ENCODE peak calls at places on chromosomes 12 and 14, in seven cellular contexts. I is tibial artery; L is heart left ventricle; J is neural progenitor cell; X is small intestine; B is CD8-positive, alpha-beta T cell; D is foreskin fibroblast. U is an unnamed sample.

GRCh38 chr12:51838762-51839161 is 9.8 kb downstream of the FIGNL2 start:
- DNase-seq in L (no peak), D (no peak), J (no peak), B (no peak), X (no peak), I (no peak), U (no peak)

GRCh38 chr14:32933623-32933942 is 5.1 kb upstream of the NPAS3 start:
- DNase-seq in J (peak), B (no peak), D (peak), L (no peak), I (no peak), X (no peak), U (no peak)

GRCh38 chr12:4562034-4562657 is at the start of gene DYRK4:
- DNase-seq in D (peak), J (peak), L (peak), X (peak), B (no peak), I (peak), U (peak)

GRCh38 chr14:85731198-85731597 is 201.3 kb downstream of the FLRT2 start:
- DNase-seq in B (no peak), I (no peak), J (no peak), L (peak), X (no peak), D (peak), U (no peak)

GRCh38 chr14:72781476-72782181 is 112.3 kb downstream of the DPF3 start:
- DNase-seq in I (no peak), X (no peak), L (no peak), D (peak), J (no peak), B (no peak), U (no peak)

GRCh38 chr12:2895511-2895910 is 4.8 kb downstream of the TULP3 start:
- DNase-seq in X (no peak), L (no peak), B (no peak), D (peak), J (no peak), I (no peak), U (no peak)

GRCh38 chr12:102501773-102502172 is 21.4 kb upstream of the IGF1 start:
- DNase-seq in L (no peak), X (no peak), J (no peak), B (no peak), I (no peak), D (no peak), U (no peak)

GRCh38 chr12:4899361-4899760 is 10.3 kb upstream of the KCNA1 start:
- DNase-seq in D (no peak), I (no peak), X (no peak), J (peak), B (no peak), L (no peak), U (no peak)

GRCh38 chr12:79053394-79053793 is 188.8 kb downstream of the SYT1 start:
- DNase-seq in I (no peak), X (no peak), B (no peak), L (no peak), J (no peak), D (no peak), U (no peak)

GRCh38 chr14:52220924-52221802 is 46.3 kb upstream of the PTGDR start:
- DNase-seq in L (no peak), X (peak), I (no peak), J (no peak), D (no peak), B (no peak), U (no peak)

GRCh38 chr12:89678225-89678624 is 30.4 kb downstream of the ATP2B1 start:
- DNase-seq in D (no peak), B (no peak), X (no peak), L (no peak), J (no peak), I (no peak), U (no peak)

GRCh38 chr14:77508249-77508648 is 9.6 kb upstream of the ISM2 start:
- DNase-seq in X (no peak), L (no peak), B (no peak), D (peak), I (no peak), J (no peak), U (no peak)

GRCh38 chr12:53538209-53538689 is 31.0 kb upstream of the NPFF start:
- DNase-seq in X (peak), I (peak), B (no peak), J (no peak), L (no peak), D (peak), U (peak)

GRCh38 chr12:94240171-94240570 is 91.8 kb downstream of the PLXNC1 start:
- DNase-seq in B (no peak), J (no peak), X (no peak), D (no peak), L (no peak), I (no peak), U (no peak)

GRCh38 chr12:78392918-78393317 is 471.7 kb upstream of the SYT1 start:
- DNase-seq in X (no peak), D (peak), J (no peak), L (no peak), I (no peak), B (no peak), U (no peak)

GRCh38 chr12:43370299-43370698 is 181.7 kb downstream of the ADAMTS20 start:
- DNase-seq in L (no peak), I (no peak), J (no peak), D (peak), X (no peak), B (no peak), U (no peak)

GRCh38 chr12:49864817-49865090 is 21.8 kb upstream of the BCDIN3D start:
- DNase-seq in B (no peak), J (no peak), X (no peak), I (no peak), D (no peak), L (no peak), U (no peak)

GRCh38 chr12:92068441-92068840 is 77.2 kb downstream of the BTG1 start:
- DNase-seq in J (no peak), X (peak), B (no peak), L (no peak), I (no peak), D (peak), U (no peak)

GRCh38 chr14:49972840-49973239 is 80.0 kb downstream of the ARF6 start:
- DNase-seq in X (peak), B (peak), J (no peak), D (peak), L (peak), I (peak), U (no peak)

GRCh38 chr12:130202201-130202600 is 39.9 kb downstream of the FZD10 start:
- DNase-seq in B (no peak), D (no peak), J (no peak), L (no peak), I (no peak), X (no peak), U (no peak)

GRCh38 chr12:104054681-104055346 is 4.8 kb upstream of the GLT8D2 start:
- DNase-seq in I (no peak), L (no peak), D (no peak), J (peak), B (no peak), X (no peak), U (no peak)

GRCh38 chr12:5026342-5026938 is 17.2 kb upstream of the KCNA5 start:
- DNase-seq in D (no peak), I (no peak), J (no peak), L (no peak), X (no peak), B (no peak), U (no peak)

GRCh38 chr12:25089738-25090137 is 105.2 kb downstream of the DNAI7 start:
- DNase-seq in I (no peak), B (no peak), D (no peak), L (no peak), J (no peak), X (no peak), U (no peak)

GRCh38 chr12:113359133-113359938 is 949 bp downstream of the PLBD2 start:
- DNase-seq in I (peak), X (no peak), D (peak), B (peak), L (peak), J (no peak), U (no peak)

GRCh38 chr12:31961137-31961536 is 1.9 kb downstream of the RESF1 start:
- DNase-seq in B (no peak), L (no peak), D (no peak), X (no peak), J (no peak), I (no peak), U (no peak)

GRCh38 chr12:3222935-3223334 is 145.8 kb downstream of the TSPAN9 start:
- DNase-seq in J (no peak), B (no peak), D (no peak), X (no peak), L (no peak), I (no peak), U (no peak)

GRCh38 chr14:58107947-58108552 is 44.0 kb downstream of the ARMH4 start:
- DNase-seq in L (no peak), D (peak), J (peak), B (peak), I (no peak), X (peak), U (no peak)

GRCh38 chr12:40058721-40059190 is 47.1 kb downstream of the SLC2A13 start:
- DNase-seq in D (peak), I (no peak), J (no peak), L (peak), X (no peak), B (no peak), U (no peak)

GRCh38 chr14:22850944-22851790 is 14.8 kb downstream of the MMP14 start:
- DNase-seq in I (peak), X (no peak), D (peak), J (no peak), B (no peak), L (peak), U (peak)

GRCh38 chr12:109558374-109559199 is 14.7 kb downstream of the MMAB start:
- DNase-seq in X (peak), D (no peak), B (no peak), I (no peak), J (no peak), L (no peak), U (no peak)

GRCh38 chr14:91405241-91405721 is 12.3 kb downstream of the CCDC88C start:
- DNase-seq in J (no peak), D (no peak), X (no peak), L (no peak), I (no peak), B (peak), U (no peak)

GRCh38 chr14:103074699-103075341 is 9.2 kb upstream of the LBHD2 start:
- DNase-seq in L (peak), I (peak), X (no peak), D (peak), J (no peak), B (no peak), U (no peak)

GRCh38 chr12:58711968-58712367 is 208.3 kb downstream of the LRIG3 start:
- DNase-seq in D (peak), L (no peak), I (no peak), J (no peak), X (no peak), B (no peak), U (no peak)

GRCh38 chr12:100404769-100405407 is 48.0 kb downstream of the SLC17A8 start:
- DNase-seq in X (no peak), B (no peak), D (peak), L (no peak), J (peak), I (no peak), U (no peak)

GRCh38 chr14:97312910-97313309 is 515.7 kb downstream of the VRK1 start:
- DNase-seq in D (no peak), X (no peak), L (no peak), B (no peak), J (no peak), I (no peak), U (no peak)

GRCh38 chr12:116400671-116401357 is 123.3 kb upstream of the MED13L start:
- DNase-seq in D (no peak), X (no peak), I (no peak), J (no peak), B (no peak), L (no peak), U (no peak)
- H3K4me3 ChIP-seq in D (no peak), X (no peak), I (no peak), J (no peak), B (no peak), L (no peak), U (no peak)

GRCh38 chr14:81245771-81246170 is 25.0 kb upstream of the GTF2A1 start:
- DNase-seq in B (no peak), X (no peak), J (no peak), D (peak), I (no peak), L (no peak), U (no peak)

GRCh38 chr14:81246561-81247270 is 26.0 kb upstream of the GTF2A1 start:
- DNase-seq in J (no peak), B (no peak), D (peak), I (no peak), X (no peak), L (no peak), U (no peak)

GRCh38 chr14:81243499-81243898 is 22.7 kb upstream of the GTF2A1 start:
- DNase-seq in J (no peak), L (no peak), D (no peak), B (no peak), I (no peak), X (no peak), U (no peak)

GRCh38 chr14:81252278-81252677 is 31.5 kb upstream of the GTF2A1 start:
- DNase-seq in X (no peak), L (no peak), I (no peak), D (no peak), B (no peak), J (no peak), U (no peak)

DNA sequence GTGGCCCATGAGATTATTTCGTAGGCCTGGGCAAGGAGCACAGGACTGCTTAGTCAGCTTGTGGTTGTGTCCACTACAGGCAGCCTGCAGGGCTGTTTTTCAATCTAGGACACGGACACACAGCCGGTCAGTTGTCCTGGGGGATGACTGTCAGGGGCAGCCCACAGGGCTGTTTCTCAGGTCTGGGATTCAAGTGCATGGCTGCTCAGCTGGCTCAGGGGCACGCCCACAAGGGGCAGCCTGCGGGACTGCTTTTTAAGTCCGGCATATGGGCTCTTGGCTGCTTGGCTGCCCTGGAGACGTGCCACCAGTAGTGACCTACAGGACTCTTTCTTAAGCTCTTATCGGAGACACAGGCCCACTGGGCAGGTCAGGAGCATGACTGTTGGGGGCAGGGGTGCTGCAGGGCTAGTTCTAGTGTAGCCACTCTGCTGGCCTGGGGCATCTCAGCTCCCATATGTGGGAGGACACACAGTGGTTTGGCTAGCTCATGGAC is 26.6 kb upstream of the GTF2A1 start:
- DNase-seq in D (peak), B (no peak), X (no peak), J (no peak), I (no peak), L (no peak), U (no peak)
- H3K4me3 ChIP-seq in D (no peak), B (no peak), X (no peak), J (no peak), I (no peak), L (no peak), U (no peak)

GRCh38 chr12:754238-754816 is 1.9 kb downstream of the WNK1 start:
- DNase-seq in L (peak), D (peak), I (no peak), J (peak), B (no peak), X (peak), U (peak)

GRCh38 chr12:754871-755562 is 2.6 kb downstream of the WNK1 start:
- DNase-seq in X (peak), J (peak), L (no peak), B (no peak), I (no peak), D (peak), U (no peak)

GRCh38 chr12:761276-761675 is 8.9 kb downstream of the WNK1 start:
- DNase-seq in I (no peak), D (no peak), B (no peak), X (no peak), L (no peak), J (no peak), U (no peak)

GRCh38 chr12:759628-760027 is 7.2 kb downstream of the WNK1 start:
- DNase-seq in D (no peak), J (no peak), B (no peak), I (no peak), X (no peak), L (no peak), U (no peak)
- H3K4me3 ChIP-seq in D (no peak), J (no peak), B (no peak), I (no peak), X (no peak), L (no peak), U (no peak)

DNA sequence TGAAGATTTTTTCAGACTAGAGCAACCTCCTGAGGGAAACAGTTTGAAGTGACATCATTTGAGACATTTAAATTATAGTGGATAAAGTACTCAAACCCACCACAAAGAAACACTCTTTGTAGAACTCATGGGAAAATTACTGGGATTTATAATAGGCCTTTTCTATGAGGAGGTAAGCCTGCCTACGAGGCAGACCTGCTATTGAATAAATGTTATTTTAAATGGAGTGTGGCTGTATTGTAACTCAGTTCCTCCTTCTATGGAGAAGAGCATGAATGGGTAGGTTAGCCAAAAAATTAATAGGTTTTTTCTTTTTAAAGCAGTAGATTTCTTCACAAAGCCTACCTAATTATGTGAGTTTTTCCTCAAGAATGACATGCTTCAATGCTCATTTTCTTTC is 63.7 kb upstream of the PLEKHA5 start:
- DNase-seq in J (no peak), B (no peak), X (no peak), L (no peak), D (no peak), I (no peak), U (no peak)
- H3K4me3 ChIP-seq in J (no peak), B (no peak), X (no peak), L (no peak), D (no peak), I (no peak), U (no peak)

DNA sequence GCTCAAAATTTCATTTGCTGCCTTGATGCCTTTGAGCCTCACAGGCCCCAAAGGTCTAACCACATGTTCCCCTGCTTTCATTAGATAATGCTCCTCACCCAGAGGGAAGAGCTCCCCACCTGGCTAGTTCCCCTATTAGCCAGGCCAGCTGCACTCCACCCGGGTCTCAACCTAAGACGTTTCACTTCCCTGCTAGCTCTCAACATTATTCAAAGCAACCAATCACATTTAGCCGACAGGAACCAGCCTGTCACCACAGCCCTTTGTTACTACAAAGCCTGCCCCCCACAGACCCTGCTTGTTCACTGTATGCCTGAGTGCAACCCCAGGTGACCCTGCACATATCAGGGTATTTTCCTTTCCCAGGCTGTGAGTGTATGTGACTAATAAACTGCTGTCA is 78.6 kb downstream of the SLC15A5 start:
- DNase-seq in L (no peak), X (no peak), D (no peak), I (no peak), B (no peak), J (peak), U (no peak)
- H3K4me3 ChIP-seq in L (no peak), X (no peak), D (no peak), I (no peak), B (no peak), J (no peak), U (no peak)

GRCh38 chr12:115228434-115228833 is 544.5 kb upstream of the TBX3 start:
- DNase-seq in L (no peak), X (no peak), J (no peak), I (no peak), B (no peak), D (no peak), U (no peak)

GRCh38 chr12:115227137-115227615 is 543.2 kb upstream of the TBX3 start:
- DNase-seq in X (peak), D (peak), B (no peak), L (peak), I (no peak), J (no peak), U (no peak)

GRCh38 chr12:115232455-115233156 is 548.6 kb upstream of the TBX3 start:
- DNase-seq in L (no peak), D (peak), J (no peak), B (no peak), I (no peak), X (no peak), U (no peak)

GRCh38 chr12:115230576-115230975 is 546.6 kb upstream of the TBX3 start:
- DNase-seq in B (no peak), D (no peak), X (no peak), J (no peak), L (no peak), I (no peak), U (no peak)

DNA sequence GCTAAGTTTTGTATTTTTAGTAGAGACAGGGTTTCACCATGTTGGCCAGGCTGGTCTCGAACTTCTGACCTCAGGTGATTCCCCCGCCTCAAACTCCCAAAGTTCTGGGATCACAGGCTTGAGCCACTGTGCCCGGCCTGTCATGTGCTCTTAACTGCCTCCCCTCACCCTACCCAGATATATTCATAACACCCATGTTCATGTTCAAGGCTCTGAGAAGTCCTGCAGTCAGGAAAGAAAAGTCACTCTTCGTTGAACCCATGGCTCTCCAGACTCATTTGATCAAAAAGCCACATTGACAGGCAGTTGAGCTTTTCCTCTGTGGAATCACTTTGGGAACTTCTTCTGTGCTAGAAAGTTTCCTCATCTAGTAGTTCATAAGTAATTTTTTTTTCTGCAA is 545.5 kb upstream of the TBX3 start:
- DNase-seq in D (no peak), I (no peak), B (no peak), J (no peak), X (no peak), L (no peak), U (no peak)
- H3K4me3 ChIP-seq in D (no peak), I (no peak), B (no peak), J (no peak), X (no peak), L (no peak), U (no peak)

GRCh38 chr12:27822076-27822712 is 42.2 kb upstream of the MANSC4 start:
- DNase-seq in D (peak), J (no peak), L (no peak), X (no peak), B (peak), I (no peak), U (no peak)

GRCh38 chr12:27820564-27820963 is 40.5 kb upstream of the MANSC4 start:
- DNase-seq in J (no peak), I (no peak), X (no peak), B (no peak), D (no peak), L (no peak), U (no peak)

GRCh38 chr12:27821259-27821973 is 41.4 kb upstream of the MANSC4 start:
- DNase-seq in X (peak), J (peak), L (no peak), B (peak), I (peak), D (peak), U (no peak)

GRCh38 chr12:27824126-27824842 is 44.2 kb upstream of the MANSC4 start:
- DNase-seq in I (no peak), B (no peak), J (no peak), L (no peak), D (no peak), X (no peak), U (no peak)

GRCh38 chr12:27823038-27823437 is 43.0 kb upstream of the MANSC4 start:
- DNase-seq in D (no peak), J (no peak), X (no peak), B (no peak), I (no peak), L (no peak), U (no peak)
- H3K4me3 ChIP-seq in D (no peak), J (no peak), X (no peak), B (no peak), I (no peak), L (no peak), U (no peak)

U was measured in breast epithelium.